ENCODE peak calls at places on chromosomes 2 and 18, in ten cellular contexts. B, U, Q, Z, C, W, N, A, R and H are unnamed samples.

GRCh38 chr2:216108310-216108966 is 710 bp upstream of the XRCC5 start:
- DNase-seq in B (no peak), U (peak; percentile 8), Q (no peak), Z (no peak), C (no peak), W (no peak), N (no peak), A (no peak), R (peak; percentile 61), H (no peak)

GRCh38 chr2:234858790-234859329 is 93.0 kb upstream of the SH3BP4 start:
- DNase-seq in B (no peak), U (no peak), Q (no peak), Z (no peak), C (no peak), W (no peak), N (no peak), A (no peak), R (peak; percentile 45), H (no peak)

GRCh38 chr2:28751956-28752607 is 452 bp downstream of the PPP1CB start:
- DNase-seq in B (no peak), U (peak; percentile 81), Q (peak; percentile 33), Z (no peak), C (peak; percentile 49), W (no peak), N (no peak), A (no peak), R (no peak), H (no peak)

GRCh38 chr2:118856978-118857676 is 9.7 kb upstream of the EN1 start:
- DNase-seq in B (no peak), U (no peak), Q (no peak), Z (no peak), C (no peak), W (no peak), N (no peak), A (no peak), R (peak; percentile 75), H (no peak)

GRCh38 chr2:187842978-187843847 is 289.0 kb upstream of the TFPI start:
- DNase-seq in B (no peak), U (peak; percentile 36), Q (peak; percentile 19), Z (no peak), C (no peak), W (no peak), N (peak; percentile 53), A (no peak), R (no peak), H (no peak)

GRCh38 chr18:55763298-55763697 is 175.3 kb upstream of the TCF4 start:
- DNase-seq in B (no peak), U (no peak), Q (no peak), Z (no peak), C (no peak), W (no peak), N (no peak), A (no peak), R (no peak), H (no peak)

GRCh38 chr18:35438480-35439234 is 59.1 kb downstream of the INO80C start:
- DNase-seq in B (no peak), U (no peak), Q (no peak), Z (no peak), C (no peak), W (no peak), N (no peak), A (no peak), R (peak; percentile 80), H (no peak)

GRCh38 chr2:194526121-194526520 is 1130.9 kb upstream of the SLC39A10 start:
- DNase-seq in B (no peak), U (no peak), Q (no peak), Z (no peak), C (no peak), W (no peak), N (no peak), A (no peak), R (no peak), H (no peak)

DNA sequence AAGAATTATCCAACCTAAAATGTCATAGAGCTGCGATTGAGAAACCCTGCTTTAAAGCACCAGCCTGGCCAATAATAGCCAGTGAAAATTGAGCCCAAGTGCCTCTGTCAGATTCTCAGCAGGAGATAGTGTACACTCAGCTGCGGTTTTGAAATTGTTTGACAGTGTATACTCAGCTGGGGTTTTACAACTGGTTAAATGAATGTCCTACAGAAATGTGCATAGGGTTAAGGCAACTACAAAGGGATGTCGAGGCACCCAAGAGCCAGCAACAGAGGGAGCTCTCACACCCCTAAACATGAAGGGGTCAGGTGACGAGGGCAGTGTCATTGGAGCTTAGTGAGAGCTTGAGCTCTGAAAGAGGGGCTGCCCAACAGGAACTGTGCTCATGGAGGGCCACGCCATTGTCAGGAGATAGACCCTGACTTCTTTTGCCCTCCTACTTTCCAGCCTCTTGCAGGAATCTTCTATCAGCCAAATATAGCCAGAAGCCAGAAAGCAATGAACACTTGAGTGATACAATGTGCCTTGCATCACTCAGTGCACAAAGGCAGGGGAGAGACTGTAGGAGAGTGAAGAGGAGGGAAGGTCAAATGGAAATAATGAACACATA is 15.1 kb downstream of the ACTG2 start:
- DNase-seq in B (peak; percentile 59), U (no peak), Q (no peak), Z (no peak), C (peak; percentile 42), W (no peak), N (no peak), A (no peak), R (peak; percentile 79), H (no peak)
- TF ChIP-seq CTCF in B (peak; percentile 54), U (no peak), Q (no peak), Z (no peak), C (no peak), W (no peak), N (peak; percentile 38), A (peak; percentile 36), R (peak; percentile 62), H (peak; percentile 35)

GRCh38 chr2:23363831-23364230 is 21.1 kb upstream of the KLHL29 start:
- DNase-seq in B (no peak), U (no peak), Q (no peak), Z (no peak), C (no peak), W (no peak), N (no peak), A (no peak), R (peak; percentile 37), H (no peak)

GRCh38 chr2:23363268-23363667 is 21.7 kb upstream of the KLHL29 start:
- DNase-seq in B (no peak), U (no peak), Q (no peak), Z (no peak), C (no peak), W (no peak), N (no peak), A (no peak), R (no peak), H (no peak)

GRCh38 chr2:23359631-23360567 is 25.1 kb upstream of the KLHL29 start:
- DNase-seq in B (no peak), U (no peak), Q (no peak), Z (no peak), C (no peak), W (no peak), N (no peak), A (no peak), R (no peak), H (no peak)

GRCh38 chr2:23361185-23361584 is 23.8 kb upstream of the KLHL29 start:
- DNase-seq in B (no peak), U (no peak), Q (no peak), Z (no peak), C (no peak), W (no peak), N (no peak), A (no peak), R (no peak), H (no peak)

DNA sequence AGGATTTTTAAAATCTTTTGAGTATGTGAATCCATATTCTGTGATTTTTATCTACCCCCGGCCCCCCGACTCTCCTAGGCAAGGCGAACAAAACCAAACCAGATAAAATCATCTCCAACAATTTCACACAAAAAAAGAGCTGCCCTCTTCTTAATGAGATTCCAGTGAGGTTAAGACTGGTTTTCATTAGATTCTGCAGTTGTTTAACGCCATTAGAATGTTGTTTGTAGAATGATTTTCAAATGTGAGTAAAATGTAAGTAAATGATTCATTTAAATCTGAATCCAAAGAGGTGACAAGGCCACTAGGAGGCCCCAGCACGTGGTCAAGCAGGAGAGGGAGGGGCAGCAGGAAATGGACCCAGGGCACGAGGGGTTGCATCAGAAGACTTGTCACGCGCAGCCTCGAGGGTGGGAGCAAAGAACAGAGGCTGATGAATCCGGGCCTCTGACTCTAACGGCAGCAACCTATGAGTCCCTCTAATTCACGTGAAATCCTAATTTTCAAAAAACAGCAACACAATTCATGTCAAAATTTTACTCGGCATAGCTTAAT is 24.3 kb upstream of the KLHL29 start:
- DNase-seq in B (no peak), U (no peak), Q (no peak), Z (no peak), C (no peak), W (no peak), N (no peak), A (no peak), R (peak; percentile 69), H (no peak)
- TF ChIP-seq CTCF in B (no peak), U (no peak), Q (no peak), Z (peak; percentile 14), C (no peak), W (no peak), N (no peak), A (no peak), R (peak; percentile 55), H (no peak)

DNA sequence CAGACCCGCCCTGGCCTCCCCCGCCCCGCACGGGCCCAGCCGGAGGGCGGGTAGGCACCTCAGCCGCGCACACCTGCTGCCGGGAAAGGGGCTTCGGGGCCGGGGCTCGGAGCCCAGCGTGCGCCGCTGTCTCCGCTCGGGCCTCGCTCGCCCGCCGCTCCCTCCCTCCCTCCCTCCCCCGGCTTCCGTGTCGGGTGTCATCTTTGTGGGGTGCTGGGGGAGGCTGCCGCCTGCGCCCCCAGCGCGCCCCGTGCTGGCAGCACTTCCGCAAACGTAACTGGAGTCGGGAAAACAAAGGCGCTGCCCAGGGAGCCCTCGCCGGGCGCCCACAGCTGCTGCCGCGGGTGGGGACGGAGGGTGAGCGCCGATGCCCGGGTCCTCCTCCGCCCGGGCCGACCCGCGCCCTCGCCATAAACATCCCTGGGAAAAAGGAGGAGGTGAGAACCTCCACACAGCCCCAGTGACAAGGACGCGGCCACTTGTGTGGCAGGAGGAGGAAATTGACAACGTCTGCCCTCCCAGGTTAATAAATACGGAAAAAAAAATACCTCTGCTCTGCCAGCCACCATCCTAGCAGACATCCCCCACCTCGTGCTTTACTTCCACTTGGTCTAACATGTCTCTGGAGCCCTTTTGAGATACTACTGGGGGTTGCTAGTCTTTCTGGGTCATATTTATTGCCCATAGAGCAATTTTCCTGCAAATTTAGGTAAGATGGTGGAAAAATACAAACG is 550 bp downstream of the MFSD6 start:
- DNase-seq in B (peak; percentile 87), U (peak; percentile 48), Q (peak; percentile 24), Z (peak; percentile 27), C (peak; percentile 67), W (peak; percentile 83), N (peak; percentile 7), A (no peak), R (peak; percentile 74), H (no peak)
- TF ChIP-seq CTCF in B (no peak), U (no peak), Q (no peak), Z (no peak), C (no peak), W (no peak), N (no peak), A (no peak), R (no peak), H (no peak)

DNA sequence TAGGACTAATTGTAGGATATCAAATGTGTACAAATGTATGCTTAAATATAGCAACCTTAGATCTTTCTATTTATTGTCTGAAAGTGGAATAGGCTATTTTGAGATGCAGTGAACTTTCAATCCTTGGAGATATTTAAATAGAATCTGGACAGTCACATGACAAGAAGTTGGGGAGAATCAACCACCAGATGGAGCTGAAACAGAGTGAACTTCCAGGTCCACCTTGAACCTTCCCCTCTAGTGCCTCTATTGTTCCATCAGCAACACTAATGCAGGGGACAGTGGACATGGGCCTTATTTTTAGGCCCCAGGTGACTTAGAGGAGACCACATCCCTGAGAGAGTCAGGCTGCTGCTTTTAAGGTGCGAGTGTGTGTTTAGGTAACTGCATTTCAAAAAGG is 37.0 kb upstream of the CRIM1 start:
- DNase-seq in B (no peak), U (no peak), Q (no peak), Z (no peak), C (no peak), W (no peak), N (peak; percentile 15), A (no peak), R (no peak), H (no peak)
- TF ChIP-seq CTCF in B (no peak), U (no peak), Q (no peak), Z (no peak), C (no peak), W (no peak), N (peak; percentile 32), A (no peak), R (peak; percentile 43), H (no peak)